ENCODE peak calls at places on chromosomes 12 and 14, in four cellular contexts. B is SK-N-SH, F is HepG2, V is K562. U is an unnamed sample.

GRCh38 chr14:101017806-101018560 is 114.5 kb upstream of the RTL1 start:
- DNase-seq in B (no peak), F (no peak), V (no peak), U (no peak)

GRCh38 chr14:91114079-91115065 is 499 bp downstream of the DGLUCY start:
- DNase-seq in B (peak; percentile 29), F (peak; percentile 79), V (peak; percentile 77), U (peak; percentile 87)

GRCh38 chr12:122903704-122904034 is 7.7 kb upstream of the VPS37B start:
- DNase-seq in B (no peak), F (no peak), V (no peak), U (no peak)

GRCh38 chr12:40010899-40011774 is 94.7 kb downstream of the SLC2A13 start:
- DNase-seq in B (peak; percentile 40), F (peak; percentile 65), V (peak; percentile 45), U (peak; percentile 48)

GRCh38 chr14:22231022-22231421 is 358.0 kb downstream of the DAD1 start:
- DNase-seq in B (no peak), F (no peak), V (no peak), U (no peak)

GRCh38 chr12:31326689-31327659 is 1.0 kb upstream of the SINHCAF start:
- DNase-seq in B (no peak), F (no peak), V (no peak), U (no peak)

GRCh38 chr12:104695453-104696148 is 238.9 kb downstream of the CHST11 start:
- DNase-seq in B (no peak), F (no peak), V (no peak), U (no peak)

GRCh38 chr12:4649358-4649661 is 396 bp downstream of the NDUFA9 start:
- DNase-seq in B (no peak), F (peak; percentile 4), V (peak; percentile 8), U (no peak)

GRCh38 chr14:61663312-61663974 is 31.9 kb upstream of the HIF1A start:
- DNase-seq in B (no peak), F (no peak), V (no peak), U (no peak)

GRCh38 chr14:56271988-56272387 is 153.8 kb downstream of the PELI2 start:
- DNase-seq in B (no peak), F (no peak), V (no peak), U (no peak)

GRCh38 chr12:60920841-60921495 is 1325.1 kb downstream of the SLC16A7 start:
- DNase-seq in B (no peak), F (no peak), V (no peak), U (no peak)

GRCh38 chr14:55731881-55732498 is 152.0 kb downstream of the KTN1 start:
- DNase-seq in B (no peak), F (peak; percentile 16), V (no peak), U (peak; percentile 59)

GRCh38 chr12:72612171-72612570 is 340.0 kb downstream of the TRHDE start:
- DNase-seq in B (no peak), F (no peak), V (no peak), U (peak; percentile 24)

GRCh38 chr12:2396448-2396871 is 343.7 kb downstream of the CACNA1C start:
- DNase-seq in B (no peak), F (no peak), V (no peak), U (no peak)

GRCh38 chr14:93951798-93952540 is 24.4 kb downstream of the ASB2 start:
- DNase-seq in B (no peak), F (no peak), V (no peak), U (no peak)

GRCh38 chr12:108327621-108328371 is 11.3 kb downstream of the CMKLR1 start:
- DNase-seq in B (no peak), F (no peak), V (no peak), U (no peak)

GRCh38 chr12:106304001-106304421 is 1.5 kb downstream of the TCP11L2 start:
- DNase-seq in B (no peak), F (no peak), V (no peak), U (no peak)

GRCh38 chr12:78406213-78406612 is 458.4 kb upstream of the SYT1 start:
- DNase-seq in B (no peak), F (no peak), V (no peak), U (no peak)

GRCh38 chr14:22159049-22159448 is 430.0 kb downstream of the DAD1 start:
- DNase-seq in B (no peak), F (no peak), V (no peak), U (no peak)

GRCh38 chr12:47881826-47882427 is 22.9 kb downstream of the VDR start:
- DNase-seq in B (no peak), F (no peak), V (no peak), U (no peak)

GRCh38 chr14:54728700-54729527 is 162.0 kb downstream of the SAMD4A start:
- DNase-seq in B (no peak), F (no peak), V (no peak), U (no peak)

GRCh38 chr12:117501066-117501465 is 139.6 kb upstream of the NOS1 start:
- DNase-seq in B (no peak), F (no peak), V (no peak), U (no peak)

GRCh38 chr12:9649532-9649940 is 20.0 kb upstream of the CLEC2D start:
- DNase-seq in B (no peak), F (no peak), V (no peak), U (no peak)

GRCh38 chr12:104576980-104577925 is 120.5 kb downstream of the CHST11 start:
- DNase-seq in B (no peak), F (no peak), V (peak; percentile 47), U (no peak)

GRCh38 chr12:120719496-120720233 is 6.0 kb upstream of the ACADS start:
- DNase-seq in B (no peak), F (no peak), V (no peak), U (no peak)

GRCh38 chr12:66637693-66638301 is 41.1 kb downstream of the GRIP1 start:
- DNase-seq in B (no peak), F (no peak), V (no peak), U (no peak)

GRCh38 chr14:35374273-35374681 is 30.3 kb downstream of the NFKBIA start:
- DNase-seq in B (no peak), F (peak; percentile 89), V (no peak), U (no peak)

GRCh38 chr14:100620437-100621100 is 33.4 kb upstream of the BEGAIN start:
- DNase-seq in B (peak; percentile 58), F (no peak), V (no peak), U (peak; percentile 4)

GRCh38 chr14:98208943-98209342 is 1063.1 kb downstream of the BCL11B start:
- DNase-seq in B (no peak), F (no peak), V (no peak), U (no peak)

GRCh38 chr14:53982546-53982945 is 25.9 kb upstream of the BMP4 start:
- DNase-seq in B (no peak), F (peak; percentile 50), V (no peak), U (no peak)

GRCh38 chr14:72830786-72831583 is 62.9 kb downstream of the DPF3 start:
- DNase-seq in B (no peak), F (no peak), V (no peak), U (no peak)

DNA sequence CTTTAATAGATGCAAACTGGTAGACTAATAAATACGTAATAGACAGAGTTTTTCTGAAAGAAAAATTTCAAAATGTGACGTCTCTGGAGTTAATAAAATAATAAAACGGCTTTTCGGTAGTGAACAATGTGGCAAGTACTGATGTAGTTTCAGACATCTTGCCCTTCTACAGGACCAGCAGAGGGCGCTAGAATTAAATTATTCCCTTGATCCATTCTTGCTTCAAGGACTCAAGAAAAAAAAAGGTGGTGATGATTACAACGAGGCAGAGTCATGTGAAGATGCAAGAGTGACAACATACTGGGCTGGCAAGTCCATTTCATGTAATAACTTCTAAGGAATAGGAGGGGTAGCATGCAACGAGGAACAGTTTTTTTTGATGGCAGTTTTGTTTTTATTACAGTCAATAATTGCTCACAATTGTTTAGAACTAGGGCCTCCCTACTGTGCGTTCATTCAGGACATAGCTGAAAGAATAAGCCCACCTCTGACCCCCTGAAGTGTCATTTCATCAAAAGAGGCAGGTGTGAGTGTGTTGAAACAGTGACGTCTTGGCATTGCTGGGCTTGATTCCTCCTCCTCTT is 101.0 kb upstream of the GZMB start:
- DNase-seq in B (peak; percentile 14), F (peak; percentile 86), V (peak; percentile 34), U (peak; percentile 17)
- TF ChIP-seq FOXJ3 in B (no peak), F (no peak), V (no peak), U (no peak)

GRCh38 chr14:104366931-104367810 is 212.4 kb upstream of the C14orf180 start:
- DNase-seq in B (no peak), F (no peak), V (no peak), U (no peak)

GRCh38 chr14:104361921-104362681 is 217.5 kb upstream of the C14orf180 start:
- DNase-seq in B (peak; percentile 32), F (no peak), V (no peak), U (no peak)

GRCh38 chr14:104362761-104363605 is 216.6 kb upstream of the C14orf180 start:
- DNase-seq in B (peak; percentile 36), F (no peak), V (no peak), U (no peak)

GRCh38 chr14:104363891-104364760 is 215.4 kb upstream of the C14orf180 start:
- DNase-seq in B (peak; percentile 31), F (no peak), V (no peak), U (no peak)

GRCh38 chr14:104364830-104365229 is 214.7 kb upstream of the C14orf180 start:
- DNase-seq in B (no peak), F (no peak), V (no peak), U (no peak)
- TF ChIP-seq FOXJ3 in B (no peak), F (no peak), V (no peak), U (no peak)

DNA sequence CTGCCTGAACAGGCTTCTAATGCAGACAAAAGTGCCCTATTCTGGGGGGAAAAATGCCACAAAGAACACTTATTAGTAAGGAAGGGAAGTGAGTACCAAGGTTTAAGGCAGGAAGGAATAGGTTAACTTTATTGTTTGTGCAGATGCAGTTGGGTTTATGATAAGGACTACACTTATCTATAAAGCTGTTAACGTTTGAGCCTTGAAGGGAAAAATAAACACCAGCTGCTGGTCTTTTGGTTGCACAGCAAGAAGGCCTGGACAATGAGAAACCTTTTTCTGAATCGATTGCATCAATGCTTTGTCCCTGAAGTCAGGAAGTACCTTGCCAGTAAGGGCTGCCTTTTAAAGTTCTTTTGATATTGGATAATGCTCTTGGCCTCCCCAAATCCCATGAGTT is 407.8 kb downstream of the ATP23 start:
- DNase-seq in B (no peak), F (no peak), V (no peak), U (no peak)
- TF ChIP-seq FOXJ3 in B (no peak), F (no peak), V (no peak), U (no peak)

DNA sequence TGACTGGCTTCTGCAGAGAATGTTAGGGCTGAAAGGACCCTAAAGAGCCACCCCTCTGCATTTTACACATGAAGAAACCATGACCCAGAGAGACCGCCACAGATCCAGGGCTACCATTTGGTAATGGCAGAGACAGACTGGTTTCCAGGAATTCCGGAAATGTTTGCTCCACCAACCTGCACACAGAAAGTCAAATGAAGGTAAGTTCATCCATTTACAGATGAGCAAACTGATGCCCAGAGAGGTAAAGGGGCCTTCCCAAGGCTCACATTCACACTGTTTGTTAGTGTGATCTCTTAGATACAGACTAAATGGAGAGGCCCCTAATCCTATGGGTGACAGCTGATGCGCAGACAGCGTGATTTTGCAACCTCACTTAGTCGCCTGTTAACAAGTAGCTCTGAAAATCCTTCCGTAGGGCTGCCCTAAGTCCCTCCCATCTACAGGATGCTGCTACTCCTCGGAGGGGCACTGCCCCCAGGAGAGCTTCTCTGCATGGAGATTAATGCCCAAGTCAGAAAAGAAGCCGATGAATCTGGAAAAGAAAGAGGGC is 33.8 kb downstream of the ZFP36L1 start:
- DNase-seq in B (no peak), F (peak; percentile 38), V (no peak), U (no peak)
- TF ChIP-seq FOXJ3 in B (no peak), F (no peak), V (no peak), U (no peak)

GRCh38 chr12:91181053-91181452 is 1.6 kb downstream of the DCN start:
- DNase-seq in B (no peak), F (no peak), V (no peak), U (no peak)
- TF ChIP-seq FOXJ3 in B (no peak), F (no peak), V (no peak), U (no peak)